ENCODE peak calls at places on chromosomes 4 and X, in five cellular contexts. One of them, this sample, is unnamed.

GRCh38 chr4:118335316-118335715 is 17.5 kb downstream of the PRSS12 start:
- DNase-seq in psoas muscle: no peak
- DNase-seq in nephron progenitor cell: no peak
- DNase-seq in epithelial cell of esophagus: no peak
- DNase-seq in fibroblast of mammary gland: no peak
- DNase-seq in this sample: no peak

GRCh38 chr4:1469596-1470392 is 63.6 kb upstream of the NKX1-1 start:
- DNase-seq in psoas muscle: no peak
- DNase-seq in nephron progenitor cell: no peak
- DNase-seq in epithelial cell of esophagus: peak; percentile 55
- DNase-seq in fibroblast of mammary gland: no peak
- DNase-seq in this sample: no peak

GRCh38 chr4:3690576-3691152 is 75.5 kb upstream of the ADRA2C start:
- DNase-seq in psoas muscle: no peak
- DNase-seq in nephron progenitor cell: no peak
- DNase-seq in epithelial cell of esophagus: no peak
- DNase-seq in fibroblast of mammary gland: no peak
- DNase-seq in this sample: no peak

GRCh38 chr4:40301592-40301991 is 33.5 kb upstream of the CHRNA9 start:
- DNase-seq in psoas muscle: no peak
- DNase-seq in nephron progenitor cell: no peak
- DNase-seq in epithelial cell of esophagus: no peak
- DNase-seq in fibroblast of mammary gland: no peak
- DNase-seq in this sample: no peak

GRCh38 chr4:149823770-149824221 is 8.2 kb upstream of the IQCM start:
- DNase-seq in psoas muscle: no peak
- DNase-seq in nephron progenitor cell: no peak
- DNase-seq in epithelial cell of esophagus: peak; percentile 86
- DNase-seq in fibroblast of mammary gland: peak; percentile 86
- DNase-seq in this sample: no peak

GRCh38 chrX:39195156-39195555 is 393.9 kb downstream of the MID1IP1 start:
- DNase-seq in psoas muscle: no peak
- DNase-seq in nephron progenitor cell: no peak
- DNase-seq in epithelial cell of esophagus: no peak
- DNase-seq in fibroblast of mammary gland: no peak
- DNase-seq in this sample: no peak

GRCh38 chrX:121579016-121579760 is 531.8 kb downstream of the GLUD2 start:
- DNase-seq in psoas muscle: no peak
- DNase-seq in nephron progenitor cell: peak; percentile 12
- DNase-seq in epithelial cell of esophagus: peak; percentile 52
- DNase-seq in fibroblast of mammary gland: peak; percentile 53
- DNase-seq in this sample: peak; percentile 1

GRCh38 chr4:76306882-76307669 is 543 bp downstream of the STBD1 start:
- DNase-seq in psoas muscle: peak; percentile 71
- DNase-seq in nephron progenitor cell: peak; percentile 65
- DNase-seq in epithelial cell of esophagus: peak; percentile 66
- DNase-seq in fibroblast of mammary gland: peak; percentile 41
- DNase-seq in this sample: peak; percentile 41

GRCh38 chr4:182139481-182139880 is 103.7 kb upstream of the TENM3 start:
- DNase-seq in psoas muscle: no peak
- DNase-seq in nephron progenitor cell: no peak
- DNase-seq in epithelial cell of esophagus: no peak
- DNase-seq in fibroblast of mammary gland: no peak
- DNase-seq in this sample: no peak

GRCh38 chr4:183716302-183716701 is 57.2 kb downstream of the TRAPPC11 start:
- DNase-seq in psoas muscle: no peak
- DNase-seq in nephron progenitor cell: no peak
- DNase-seq in epithelial cell of esophagus: no peak
- DNase-seq in fibroblast of mammary gland: no peak
- DNase-seq in this sample: no peak

GRCh38 chr4:133513891-133514290 is 364.8 kb downstream of the PCDH10 start:
- DNase-seq in psoas muscle: no peak
- DNase-seq in nephron progenitor cell: no peak
- DNase-seq in epithelial cell of esophagus: no peak
- DNase-seq in fibroblast of mammary gland: no peak
- DNase-seq in this sample: no peak

GRCh38 chr4:52659016-52659721 is at the start of gene USP46:
- DNase-seq in psoas muscle: peak; percentile 83
- DNase-seq in nephron progenitor cell: peak; percentile 80
- DNase-seq in epithelial cell of esophagus: peak; percentile 82
- DNase-seq in fibroblast of mammary gland: peak; percentile 54
- DNase-seq in this sample: peak; percentile 61

GRCh38 chrX:40085086-40085551 is 12.6 kb downstream of the BCOR start:
- DNase-seq in psoas muscle: no peak
- DNase-seq in nephron progenitor cell: no peak
- DNase-seq in epithelial cell of esophagus: peak; percentile 76
- DNase-seq in fibroblast of mammary gland: peak; percentile 44
- DNase-seq in this sample: no peak

GRCh38 chr4:169270156-169270809 is 473 bp downstream of the SH3RF1 start:
- DNase-seq in psoas muscle: peak; percentile 71
- DNase-seq in nephron progenitor cell: peak; percentile 52
- DNase-seq in epithelial cell of esophagus: peak; percentile 72
- DNase-seq in fibroblast of mammary gland: no peak
- DNase-seq in this sample: no peak
- TF ChIP-seq CTCF in psoas muscle: peak; percentile 32
- TF ChIP-seq CTCF in nephron progenitor cell: no peak
- TF ChIP-seq CTCF in epithelial cell of esophagus: no peak
- TF ChIP-seq CTCF in fibroblast of mammary gland: no peak
- TF ChIP-seq CTCF in this sample: peak; percentile 28

GRCh38 chr4:136400829-136401228 is 1131.5 kb downstream of the PCDH18 start:
- DNase-seq in psoas muscle: no peak
- DNase-seq in nephron progenitor cell: no peak
- DNase-seq in epithelial cell of esophagus: no peak
- DNase-seq in fibroblast of mammary gland: no peak
- DNase-seq in this sample: no peak
- TF ChIP-seq CTCF in psoas muscle: no peak
- TF ChIP-seq CTCF in nephron progenitor cell: no peak
- TF ChIP-seq CTCF in epithelial cell of esophagus: no peak
- TF ChIP-seq CTCF in fibroblast of mammary gland: no peak
- TF ChIP-seq CTCF in this sample: no peak

GRCh38 chrX:21839334-21840198 is at the start of gene MBTPS2:
- DNase-seq in psoas muscle: peak; percentile 81
- DNase-seq in nephron progenitor cell: peak; percentile 78
- DNase-seq in epithelial cell of esophagus: peak; percentile 89
- DNase-seq in fibroblast of mammary gland: peak; percentile 89
- DNase-seq in this sample: peak; percentile 75
- TF ChIP-seq CTCF in psoas muscle: no peak
- TF ChIP-seq CTCF in nephron progenitor cell: no peak
- TF ChIP-seq CTCF in epithelial cell of esophagus: peak; percentile 28
- TF ChIP-seq CTCF in fibroblast of mammary gland: peak; percentile 2
- TF ChIP-seq CTCF in this sample: peak; percentile 37

GRCh38 chr4:77635246-77635645 is 29.6 kb downstream of the CXCL13 start:
- DNase-seq in psoas muscle: no peak
- DNase-seq in nephron progenitor cell: no peak
- DNase-seq in epithelial cell of esophagus: no peak
- DNase-seq in fibroblast of mammary gland: no peak
- DNase-seq in this sample: no peak

GRCh38 chr4:77629885-77630284 is 24.3 kb downstream of the CXCL13 start:
- DNase-seq in psoas muscle: no peak
- DNase-seq in nephron progenitor cell: no peak
- DNase-seq in epithelial cell of esophagus: no peak
- DNase-seq in fibroblast of mammary gland: no peak
- DNase-seq in this sample: no peak

GRCh38 chr4:77631276-77631675 is 25.7 kb downstream of the CXCL13 start:
- DNase-seq in psoas muscle: no peak
- DNase-seq in nephron progenitor cell: no peak
- DNase-seq in epithelial cell of esophagus: no peak
- DNase-seq in fibroblast of mammary gland: no peak
- DNase-seq in this sample: no peak

GRCh38 chr4:77636902-77637301 is 31.3 kb downstream of the CXCL13 start:
- DNase-seq in psoas muscle: no peak
- DNase-seq in nephron progenitor cell: no peak
- DNase-seq in epithelial cell of esophagus: peak; percentile 96
- DNase-seq in fibroblast of mammary gland: peak; percentile 83
- DNase-seq in this sample: no peak

GRCh38 chr4:77634132-77634785 is 28.6 kb downstream of the CXCL13 start:
- DNase-seq in psoas muscle: no peak
- DNase-seq in nephron progenitor cell: no peak
- DNase-seq in epithelial cell of esophagus: no peak
- DNase-seq in fibroblast of mammary gland: no peak
- DNase-seq in this sample: no peak
- TF ChIP-seq CTCF in psoas muscle: no peak
- TF ChIP-seq CTCF in nephron progenitor cell: no peak
- TF ChIP-seq CTCF in epithelial cell of esophagus: no peak
- TF ChIP-seq CTCF in fibroblast of mammary gland: no peak
- TF ChIP-seq CTCF in this sample: no peak

DNA sequence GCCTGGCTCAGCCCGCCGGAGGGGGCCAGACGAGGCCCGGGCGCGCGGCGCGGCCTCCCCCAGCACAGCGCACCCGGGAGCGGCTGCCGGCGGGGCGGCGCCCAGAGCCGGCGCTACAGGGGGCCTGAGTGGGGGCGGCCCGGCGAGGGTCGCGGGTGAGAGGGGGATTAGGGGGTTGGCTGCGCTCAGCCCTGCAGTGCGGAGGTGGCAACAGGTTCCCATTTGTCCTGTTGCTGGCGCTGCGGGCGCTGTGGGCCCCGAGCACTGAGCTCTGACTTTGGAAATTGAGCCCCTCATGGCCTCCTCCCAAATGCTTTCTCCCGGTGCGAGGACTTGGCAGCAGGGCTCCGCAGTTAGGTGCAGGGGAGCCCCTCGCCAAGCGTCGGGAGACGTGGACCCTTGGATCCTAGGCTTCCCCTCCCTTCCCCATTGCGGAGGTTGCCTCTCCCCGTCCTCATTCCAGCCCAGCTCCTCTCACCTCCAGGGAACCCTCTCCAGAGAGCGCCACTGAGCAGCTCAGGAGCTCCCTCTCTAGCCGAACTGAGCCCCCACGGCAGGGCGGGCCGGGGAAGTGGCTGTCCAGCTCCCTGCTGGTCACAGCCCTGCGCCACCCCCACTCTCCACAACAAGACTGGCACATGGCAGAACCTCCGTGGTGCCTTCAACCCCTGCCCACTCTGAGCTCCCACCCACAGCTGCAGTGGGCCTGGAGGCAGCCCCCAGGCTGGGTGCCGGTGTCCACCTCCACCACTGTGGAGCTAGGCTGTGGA is 2.5 kb upstream of the DUSP9 start:
- DNase-seq in psoas muscle: no peak
- DNase-seq in nephron progenitor cell: no peak
- DNase-seq in epithelial cell of esophagus: no peak
- DNase-seq in fibroblast of mammary gland: no peak
- DNase-seq in this sample: no peak
- TF ChIP-seq CTCF in psoas muscle: no peak
- TF ChIP-seq CTCF in nephron progenitor cell: no peak
- TF ChIP-seq CTCF in epithelial cell of esophagus: no peak
- TF ChIP-seq CTCF in fibroblast of mammary gland: no peak
- TF ChIP-seq CTCF in this sample: no peak

DNA sequence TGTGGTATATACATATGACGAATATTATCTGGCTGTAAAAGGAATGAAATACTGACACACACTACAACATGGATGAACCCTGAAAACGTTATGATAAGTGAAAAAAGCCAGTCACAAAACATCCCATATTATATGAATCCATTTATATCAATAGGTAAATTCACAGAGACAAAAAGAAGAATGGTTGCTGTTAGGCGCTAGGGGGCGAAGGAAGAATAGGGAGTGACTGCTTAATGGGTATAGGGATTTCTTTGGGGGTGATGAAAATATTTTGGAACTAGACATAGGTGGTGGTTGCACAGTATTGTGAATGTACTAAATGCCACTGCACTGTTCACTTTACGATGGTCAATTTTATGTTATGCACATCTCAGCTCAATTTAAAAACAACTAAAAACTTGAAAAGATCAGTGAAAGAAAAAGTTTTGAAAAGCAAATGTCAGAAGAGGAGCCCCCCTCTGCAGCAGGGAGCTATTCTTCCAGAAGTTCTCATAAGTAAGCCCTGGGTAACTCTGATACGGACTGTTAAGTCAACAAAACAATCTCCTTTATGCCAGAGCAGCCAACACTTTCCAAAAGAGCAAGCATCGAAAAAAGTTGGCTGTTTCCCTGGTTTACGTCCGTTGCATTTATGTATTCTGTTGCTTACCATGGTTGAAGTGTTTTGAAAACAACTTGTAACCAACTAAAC is 96.3 kb upstream of the EGFL6 start:
- DNase-seq in psoas muscle: no peak
- DNase-seq in nephron progenitor cell: no peak
- DNase-seq in epithelial cell of esophagus: no peak
- DNase-seq in fibroblast of mammary gland: no peak
- DNase-seq in this sample: no peak
- TF ChIP-seq CTCF in psoas muscle: no peak
- TF ChIP-seq CTCF in nephron progenitor cell: no peak
- TF ChIP-seq CTCF in epithelial cell of esophagus: no peak
- TF ChIP-seq CTCF in fibroblast of mammary gland: peak; percentile 20
- TF ChIP-seq CTCF in this sample: no peak